ENCODE peak calls at places on chromosomes 7 and 10, in ten cellular contexts. A is right atrium auricular region; M is cardiac muscle cell; D is Peyer's patch; X is brain microvascular endothelial cell; N is HCT116; U is left ventricle myocardium inferior; K is CD4-positive, alpha-beta T cell; Z is mesendoderm; W is dorsolateral prefrontal cortex. B is an unnamed sample.
A peak's percentile ranks its signal among the peaks of the same experiment; 100 is the strongest.

GRCh38 chr7:10802526-10802925 is 171.1 kb upstream of the PHF14 start:
- DNase-seq in Z (peak; percentile 77), D (no peak), W (no peak), U (no peak), M (peak; percentile 34), A (no peak), K (no peak), N (no peak), X (peak; percentile 94), B (no peak)

GRCh38 chr10:68105820-68106219 is 3.5 kb upstream of the MYPN start:
- DNase-seq in D (no peak), X (peak; percentile 60), Z (no peak), M (peak; percentile 18), U (no peak), N (no peak), W (no peak), A (no peak), K (no peak), B (no peak)

GRCh38 chr7:151085691-151086620 is at the start of gene AGAP3:
- DNase-seq in N (peak; percentile 67), Z (peak; percentile 91), W (peak; percentile 85), A (peak; percentile 89), X (peak; percentile 44), K (peak; percentile 61), U (peak; percentile 92), D (peak; percentile 92), M (peak; percentile 80), B (peak; percentile 93)

GRCh38 chr7:50502001-50502684 is 52.0 kb upstream of the FIGNL1 start:
- DNase-seq in W (no peak), N (no peak), K (no peak), M (peak; percentile 97), Z (peak; percentile 10), X (peak; percentile 89), U (peak; percentile 77), D (no peak), A (peak; percentile 86), B (peak; percentile 87)

GRCh38 chr10:102118867-102119266 is 1.3 kb downstream of the LDB1 start:
- DNase-seq in A (no peak), D (peak; percentile 60), K (no peak), N (no peak), X (no peak), U (no peak), Z (peak; percentile 67), W (no peak), M (peak; percentile 57), B (no peak)

GRCh38 chr10:782751-783648 is 93.5 kb upstream of the DIP2C start:
- DNase-seq in U (no peak), D (no peak), X (no peak), N (no peak), Z (no peak), M (no peak), W (no peak), A (peak; percentile 42), K (peak; percentile 17), B (no peak)

GRCh38 chr10:15344876-15345285 is 26.2 kb downstream of the FAM171A1 start:
- DNase-seq in W (no peak), N (no peak), A (no peak), K (no peak), Z (no peak), U (no peak), X (peak; percentile 62), D (no peak), M (peak; percentile 97), B (no peak)

GRCh38 chr10:98414932-98415709 is at the start of gene PYROXD2:
- DNase-seq in U (peak; percentile 92), Z (peak; percentile 97), M (peak; percentile 96), K (peak; percentile 67), A (peak; percentile 89), D (peak; percentile 89), X (peak; percentile 74), N (peak; percentile 81), W (peak; percentile 75), B (peak; percentile 93)

GRCh38 chr10:129946868-129947267 is 17.2 kb downstream of the EBF3 start:
- DNase-seq in X (no peak), D (no peak), Z (no peak), M (no peak), U (no peak), K (no peak), N (no peak), W (peak; percentile 15), A (no peak), B (no peak)

GRCh38 chr10:12704488-12704887 is 297.0 kb downstream of the CCDC3 start:
- DNase-seq in U (no peak), D (no peak), W (no peak), A (no peak), N (no peak), Z (no peak), K (no peak), X (no peak), M (no peak), B (no peak)

GRCh38 chr10:68665841-68666240 is 55.2 kb upstream of the CCAR1 start:
- DNase-seq in Z (no peak), M (peak; percentile 47), U (no peak), A (no peak), X (peak; percentile 61), K (no peak), D (no peak), N (no peak), W (no peak), B (no peak)

GRCh38 chr7:127938588-127938987 is 92.6 kb downstream of the LRRC4 start:
- DNase-seq in D (no peak), A (no peak), K (no peak), U (no peak), M (peak; percentile 65), W (no peak), Z (no peak), N (no peak), X (peak; percentile 85), B (no peak)

GRCh38 chr7:32893225-32893560 is 1.6 kb upstream of the KBTBD2 start:
- DNase-seq in U (no peak), X (no peak), Z (no peak), D (no peak), A (no peak), K (no peak), W (no peak), N (no peak), M (no peak), B (no peak)

GRCh38 chr7:32892521-32893224 is 1.1 kb upstream of the KBTBD2 start:
- DNase-seq in W (peak; percentile 48), X (peak; percentile 32), U (peak; percentile 37), D (peak; percentile 70), Z (peak; percentile 25), N (peak; percentile 4), M (peak; percentile 79), K (peak; percentile 62), A (no peak), B (peak; percentile 78)

GRCh38 chr7:32891800-32892520 is 400 bp upstream of the KBTBD2 start:
- DNase-seq in M (peak; percentile 97), K (peak; percentile 96), D (peak; percentile 94), X (peak; percentile 95), A (peak; percentile 97), Z (peak; percentile 99), U (peak; percentile 99), W (peak; percentile 93), N (peak; percentile 84), B (peak; percentile 97)

GRCh38 chr7:32894171-32894570 is 2.6 kb upstream of the KBTBD2 start:
- DNase-seq in X (no peak), A (no peak), W (no peak), Z (no peak), U (no peak), M (no peak), K (no peak), D (no peak), N (no peak), B (no peak)

DNA sequence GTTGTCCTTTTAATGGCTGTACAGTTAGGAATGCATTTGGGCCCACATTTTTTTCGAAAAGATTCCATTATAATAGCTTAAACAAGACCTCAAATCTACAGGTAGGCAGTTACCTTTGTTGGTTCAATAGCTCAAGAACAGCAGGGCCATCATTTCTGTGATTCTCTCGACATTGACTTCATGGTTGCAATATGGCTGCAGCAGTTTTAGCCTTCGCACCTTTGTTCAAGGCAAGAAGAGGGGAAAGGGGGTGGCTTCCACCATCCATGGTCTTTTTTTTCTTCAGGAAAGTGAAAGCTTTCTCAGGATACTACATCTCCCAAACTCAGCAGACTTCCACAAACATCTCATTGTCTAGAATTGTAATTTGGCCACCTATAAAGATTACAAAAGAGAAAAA is 2.2 kb upstream of the KBTBD2 start:
- DNase-seq in X (no peak), D (no peak), K (no peak), M (no peak), W (no peak), U (no peak), Z (no peak), N (no peak), A (no peak), B (no peak)
- H3K27ac ChIP-seq in X (no peak overlapping the region), D (no peak overlapping the region), K (peak overlapping the region; percentile 99), M (peak overlapping the region; percentile 95), W (peak overlapping the region; percentile 98), U (peak overlapping the region; percentile 98), Z (no peak overlapping the region), N (no peak overlapping the region), A (no peak overlapping the region), B (no peak overlapping the region)

GRCh38 chr7:77687747-77688144 is 8.5 kb upstream of the RSBN1L start:
- DNase-seq in A (no peak), M (no peak), X (no peak), D (no peak), W (no peak), U (no peak), Z (peak; percentile 28), N (no peak), K (no peak), B (no peak)
- H3K27ac ChIP-seq in A (no peak overlapping the region), M (no peak overlapping the region), X (no peak overlapping the region), D (no peak overlapping the region), W (no peak overlapping the region), U (no peak overlapping the region), Z (no peak overlapping the region), N (no peak overlapping the region), K (no peak overlapping the region), B (no peak overlapping the region)

GRCh38 chr10:117360994-117361667 is 14.1 kb downstream of the PDZD8 start:
- DNase-seq in M (peak; percentile 44), W (no peak), D (no peak), K (no peak), X (peak; percentile 61), U (no peak), A (no peak), Z (no peak), N (no peak), B (no peak)
- H3K27ac ChIP-seq in M (no peak overlapping the region), W (no peak overlapping the region), D (no peak overlapping the region), K (no peak overlapping the region), X (peak overlapping the region; percentile 57), U (no peak overlapping the region), A (no peak overlapping the region), Z (no peak overlapping the region), N (peak overlapping the region; percentile 33), B (no peak overlapping the region)

DNA sequence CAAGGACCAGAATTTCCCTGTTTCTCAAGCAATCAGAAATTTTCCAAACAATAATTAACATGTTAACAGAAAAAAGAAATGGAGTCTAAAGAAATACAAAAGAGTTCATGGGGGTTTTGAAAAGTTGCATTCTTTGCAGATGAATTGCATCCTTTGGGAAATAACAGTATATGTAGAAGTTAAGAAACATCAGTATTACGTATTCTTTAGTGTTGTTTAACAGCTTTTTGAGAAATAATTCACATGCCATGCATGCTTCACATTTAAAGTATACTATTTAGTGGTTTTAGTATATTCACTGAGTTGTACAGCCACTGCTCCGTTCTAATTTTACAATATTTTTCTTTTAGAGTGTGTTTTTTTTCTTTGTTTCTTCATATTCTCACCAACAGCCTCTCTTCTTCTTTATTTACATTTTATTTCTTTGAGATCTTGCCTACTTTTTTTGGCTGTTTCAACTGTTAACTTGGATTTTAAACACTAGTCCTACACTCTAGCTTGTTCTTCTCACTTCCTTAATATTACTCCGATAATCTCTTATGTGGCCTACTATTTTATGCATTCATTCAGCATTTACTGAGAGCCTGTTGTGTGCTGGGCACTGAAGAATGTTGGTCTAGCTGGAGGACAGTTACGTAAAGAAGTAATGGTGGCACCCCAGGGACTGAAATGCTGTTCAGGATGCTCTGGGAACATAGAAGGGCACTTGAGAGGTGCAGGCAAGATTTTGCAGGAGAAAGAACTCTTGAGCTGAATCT is 330.1 kb downstream of the EXOC4 start:
- DNase-seq in X (peak; percentile 33), K (no peak), N (no peak), D (no peak), U (no peak), M (peak; percentile 87), Z (peak; percentile 20), A (no peak), W (no peak), B (no peak)
- H3K27ac ChIP-seq in X (peak overlapping the region; percentile 90), K (no peak overlapping the region), N (no peak overlapping the region), D (no peak overlapping the region), U (no peak overlapping the region), M (no peak overlapping the region), Z (no peak overlapping the region), A (no peak overlapping the region), W (no peak overlapping the region), B (no peak overlapping the region)